ENCODE peak calls at places on chromosomes 2 and 18, in nine cellular contexts. One of them, this sample, is unnamed.

GRCh38 chr2:203823179-203823578 is 44.4 kb upstream of the CTLA4 start:
- DNase-seq in activated CD8-positive, alpha-beta memory T cell treated with anti-CD3 and anti-CD28 coated beads, Interleukin-2, amount 50 U/mL, for 4 hours: no peak
- DNase-seq in heart left ventricle: no peak
- DNase-seq in activated CD4-positive, alpha-beta T cell treated with anti-CD3 and anti-CD28 coated beads, Interleukin-2, amount 50 U/mL, for 1 hour: no peak
- DNase-seq in left lung: no peak
- DNase-seq in iris pigment epithelial cell: no peak
- DNase-seq in cardiac fibroblast: no peak
- DNase-seq in cerebellar nuclear complex: no peak
- DNase-seq in NB4: no peak
- DNase-seq in this sample: no peak

GRCh38 chr18:1302861-1303260 is 398.2 kb downstream of the ADCYAP1 start:
- DNase-seq in activated CD8-positive, alpha-beta memory T cell treated with anti-CD3 and anti-CD28 coated beads, Interleukin-2, amount 50 U/mL, for 4 hours: no peak
- DNase-seq in heart left ventricle: no peak
- DNase-seq in activated CD4-positive, alpha-beta T cell treated with anti-CD3 and anti-CD28 coated beads, Interleukin-2, amount 50 U/mL, for 1 hour: no peak
- DNase-seq in left lung: no peak
- DNase-seq in iris pigment epithelial cell: no peak
- DNase-seq in cardiac fibroblast: no peak
- DNase-seq in cerebellar nuclear complex: no peak
- DNase-seq in NB4: no peak
- DNase-seq in this sample: no peak

GRCh38 chr2:46097714-46098480 is 199.3 kb upstream of the EPAS1 start:
- DNase-seq in activated CD8-positive, alpha-beta memory T cell treated with anti-CD3 and anti-CD28 coated beads, Interleukin-2, amount 50 U/mL, for 4 hours: no peak
- DNase-seq in heart left ventricle: peak
- DNase-seq in activated CD4-positive, alpha-beta T cell treated with anti-CD3 and anti-CD28 coated beads, Interleukin-2, amount 50 U/mL, for 1 hour: no peak
- DNase-seq in left lung: no peak
- DNase-seq in iris pigment epithelial cell: peak
- DNase-seq in cardiac fibroblast: peak
- DNase-seq in cerebellar nuclear complex: no peak
- DNase-seq in NB4: no peak
- DNase-seq in this sample: peak

GRCh38 chr2:60416221-60417008 is 137.0 kb downstream of the BCL11A start:
- DNase-seq in activated CD8-positive, alpha-beta memory T cell treated with anti-CD3 and anti-CD28 coated beads, Interleukin-2, amount 50 U/mL, for 4 hours: no peak
- DNase-seq in heart left ventricle: peak
- DNase-seq in activated CD4-positive, alpha-beta T cell treated with anti-CD3 and anti-CD28 coated beads, Interleukin-2, amount 50 U/mL, for 1 hour: no peak
- DNase-seq in left lung: no peak
- DNase-seq in iris pigment epithelial cell: peak
- DNase-seq in cardiac fibroblast: peak
- DNase-seq in cerebellar nuclear complex: no peak
- DNase-seq in NB4: peak
- DNase-seq in this sample: peak

GRCh38 chr18:32478317-32478716 is 7.6 kb upstream of the GAREM1 start:
- DNase-seq in activated CD8-positive, alpha-beta memory T cell treated with anti-CD3 and anti-CD28 coated beads, Interleukin-2, amount 50 U/mL, for 4 hours: no peak
- DNase-seq in heart left ventricle: no peak
- DNase-seq in activated CD4-positive, alpha-beta T cell treated with anti-CD3 and anti-CD28 coated beads, Interleukin-2, amount 50 U/mL, for 1 hour: no peak
- DNase-seq in left lung: no peak
- DNase-seq in iris pigment epithelial cell: no peak
- DNase-seq in cardiac fibroblast: no peak
- DNase-seq in cerebellar nuclear complex: no peak
- DNase-seq in NB4: no peak
- DNase-seq in this sample: no peak

GRCh38 chr2:105600949-105601708 is 143.6 kb upstream of the NCK2 start:
- DNase-seq in activated CD8-positive, alpha-beta memory T cell treated with anti-CD3 and anti-CD28 coated beads, Interleukin-2, amount 50 U/mL, for 4 hours: no peak
- DNase-seq in heart left ventricle: no peak
- DNase-seq in activated CD4-positive, alpha-beta T cell treated with anti-CD3 and anti-CD28 coated beads, Interleukin-2, amount 50 U/mL, for 1 hour: no peak
- DNase-seq in left lung: no peak
- DNase-seq in iris pigment epithelial cell: no peak
- DNase-seq in cardiac fibroblast: peak
- DNase-seq in cerebellar nuclear complex: no peak
- DNase-seq in NB4: no peak
- DNase-seq in this sample: no peak

GRCh38 chr18:36212301-36212977 is 25.1 kb downstream of the MOCOS start:
- DNase-seq in activated CD8-positive, alpha-beta memory T cell treated with anti-CD3 and anti-CD28 coated beads, Interleukin-2, amount 50 U/mL, for 4 hours: no peak
- DNase-seq in heart left ventricle: no peak
- DNase-seq in activated CD4-positive, alpha-beta T cell treated with anti-CD3 and anti-CD28 coated beads, Interleukin-2, amount 50 U/mL, for 1 hour: no peak
- DNase-seq in left lung: no peak
- DNase-seq in iris pigment epithelial cell: peak
- DNase-seq in cardiac fibroblast: peak
- DNase-seq in cerebellar nuclear complex: no peak
- DNase-seq in NB4: no peak
- DNase-seq in this sample: no peak

GRCh38 chr2:175187378-175187777 is 5.9 kb upstream of the ATP5MC3 start:
- DNase-seq in activated CD8-positive, alpha-beta memory T cell treated with anti-CD3 and anti-CD28 coated beads, Interleukin-2, amount 50 U/mL, for 4 hours: no peak
- DNase-seq in heart left ventricle: no peak
- DNase-seq in activated CD4-positive, alpha-beta T cell treated with anti-CD3 and anti-CD28 coated beads, Interleukin-2, amount 50 U/mL, for 1 hour: no peak
- DNase-seq in left lung: no peak
- DNase-seq in iris pigment epithelial cell: peak
- DNase-seq in cardiac fibroblast: peak
- DNase-seq in cerebellar nuclear complex: no peak
- DNase-seq in NB4: peak
- DNase-seq in this sample: peak

GRCh38 chr18:67710639-67711038 is 194.1 kb upstream of the DSEL start:
- DNase-seq in activated CD8-positive, alpha-beta memory T cell treated with anti-CD3 and anti-CD28 coated beads, Interleukin-2, amount 50 U/mL, for 4 hours: no peak
- DNase-seq in heart left ventricle: no peak
- DNase-seq in activated CD4-positive, alpha-beta T cell treated with anti-CD3 and anti-CD28 coated beads, Interleukin-2, amount 50 U/mL, for 1 hour: no peak
- DNase-seq in left lung: no peak
- DNase-seq in iris pigment epithelial cell: no peak
- DNase-seq in cardiac fibroblast: no peak
- DNase-seq in cerebellar nuclear complex: no peak
- DNase-seq in NB4: peak
- DNase-seq in this sample: peak

GRCh38 chr2:134252092-134252775 is 1.6 kb upstream of the MGAT5 start:
- DNase-seq in activated CD8-positive, alpha-beta memory T cell treated with anti-CD3 and anti-CD28 coated beads, Interleukin-2, amount 50 U/mL, for 4 hours: no peak
- DNase-seq in heart left ventricle: no peak
- DNase-seq in activated CD4-positive, alpha-beta T cell treated with anti-CD3 and anti-CD28 coated beads, Interleukin-2, amount 50 U/mL, for 1 hour: no peak
- DNase-seq in left lung: no peak
- DNase-seq in iris pigment epithelial cell: no peak
- DNase-seq in cardiac fibroblast: no peak
- DNase-seq in cerebellar nuclear complex: no peak
- DNase-seq in NB4: no peak
- DNase-seq in this sample: peak

GRCh38 chr2:112182581-112183034 is 44.4 kb downstream of the FBLN7 start:
- DNase-seq in activated CD8-positive, alpha-beta memory T cell treated with anti-CD3 and anti-CD28 coated beads, Interleukin-2, amount 50 U/mL, for 4 hours: no peak
- DNase-seq in heart left ventricle: no peak
- DNase-seq in activated CD4-positive, alpha-beta T cell treated with anti-CD3 and anti-CD28 coated beads, Interleukin-2, amount 50 U/mL, for 1 hour: peak
- DNase-seq in left lung: no peak
- DNase-seq in iris pigment epithelial cell: no peak
- DNase-seq in cardiac fibroblast: no peak
- DNase-seq in cerebellar nuclear complex: no peak
- DNase-seq in NB4: no peak
- DNase-seq in this sample: no peak

GRCh38 chr2:146123256-146123655 is 1603.3 kb upstream of the ZEB2 start:
- DNase-seq in activated CD8-positive, alpha-beta memory T cell treated with anti-CD3 and anti-CD28 coated beads, Interleukin-2, amount 50 U/mL, for 4 hours: no peak
- DNase-seq in heart left ventricle: no peak
- DNase-seq in activated CD4-positive, alpha-beta T cell treated with anti-CD3 and anti-CD28 coated beads, Interleukin-2, amount 50 U/mL, for 1 hour: no peak
- DNase-seq in left lung: no peak
- DNase-seq in iris pigment epithelial cell: peak
- DNase-seq in cardiac fibroblast: no peak
- DNase-seq in cerebellar nuclear complex: no peak
- DNase-seq in NB4: no peak
- DNase-seq in this sample: no peak

GRCh38 chr2:220789961-220790360 is 782.1 kb downstream of the EPHA4 start:
- DNase-seq in activated CD8-positive, alpha-beta memory T cell treated with anti-CD3 and anti-CD28 coated beads, Interleukin-2, amount 50 U/mL, for 4 hours: no peak
- DNase-seq in heart left ventricle: no peak
- DNase-seq in activated CD4-positive, alpha-beta T cell treated with anti-CD3 and anti-CD28 coated beads, Interleukin-2, amount 50 U/mL, for 1 hour: no peak
- DNase-seq in left lung: no peak
- DNase-seq in iris pigment epithelial cell: peak
- DNase-seq in cardiac fibroblast: peak
- DNase-seq in cerebellar nuclear complex: no peak
- DNase-seq in NB4: no peak
- DNase-seq in this sample: no peak

GRCh38 chr2:16635796-16636699 is 29.6 kb downstream of the CYRIA start:
- DNase-seq in activated CD8-positive, alpha-beta memory T cell treated with anti-CD3 and anti-CD28 coated beads, Interleukin-2, amount 50 U/mL, for 4 hours: no peak
- DNase-seq in heart left ventricle: no peak
- DNase-seq in activated CD4-positive, alpha-beta T cell treated with anti-CD3 and anti-CD28 coated beads, Interleukin-2, amount 50 U/mL, for 1 hour: no peak
- DNase-seq in left lung: no peak
- DNase-seq in iris pigment epithelial cell: peak
- DNase-seq in cardiac fibroblast: no peak
- DNase-seq in cerebellar nuclear complex: no peak
- DNase-seq in NB4: peak
- DNase-seq in this sample: peak

GRCh38 chr2:10417551-10418335 is 30.4 kb downstream of the ODC1 start:
- DNase-seq in activated CD8-positive, alpha-beta memory T cell treated with anti-CD3 and anti-CD28 coated beads, Interleukin-2, amount 50 U/mL, for 4 hours: no peak
- DNase-seq in heart left ventricle: no peak
- DNase-seq in activated CD4-positive, alpha-beta T cell treated with anti-CD3 and anti-CD28 coated beads, Interleukin-2, amount 50 U/mL, for 1 hour: no peak
- DNase-seq in left lung: no peak
- DNase-seq in iris pigment epithelial cell: no peak
- DNase-seq in cardiac fibroblast: no peak
- DNase-seq in cerebellar nuclear complex: no peak
- DNase-seq in NB4: no peak
- DNase-seq in this sample: peak

GRCh38 chr2:40367652-40368051 is 84.2 kb downstream of the SLC8A1 start:
- DNase-seq in activated CD8-positive, alpha-beta memory T cell treated with anti-CD3 and anti-CD28 coated beads, Interleukin-2, amount 50 U/mL, for 4 hours: no peak
- DNase-seq in heart left ventricle: no peak
- DNase-seq in activated CD4-positive, alpha-beta T cell treated with anti-CD3 and anti-CD28 coated beads, Interleukin-2, amount 50 U/mL, for 1 hour: no peak
- DNase-seq in left lung: no peak
- DNase-seq in iris pigment epithelial cell: peak
- DNase-seq in cardiac fibroblast: peak
- DNase-seq in cerebellar nuclear complex: no peak
- DNase-seq in NB4: no peak
- DNase-seq in this sample: peak

GRCh38 chr2:84919885-84920580 is 14.6 kb downstream of the TMSB10 start:
- DNase-seq in activated CD8-positive, alpha-beta memory T cell treated with anti-CD3 and anti-CD28 coated beads, Interleukin-2, amount 50 U/mL, for 4 hours: peak
- DNase-seq in heart left ventricle: no peak
- DNase-seq in activated CD4-positive, alpha-beta T cell treated with anti-CD3 and anti-CD28 coated beads, Interleukin-2, amount 50 U/mL, for 1 hour: no peak
- DNase-seq in left lung: no peak
- DNase-seq in iris pigment epithelial cell: peak
- DNase-seq in cardiac fibroblast: peak
- DNase-seq in cerebellar nuclear complex: no peak
- DNase-seq in NB4: peak
- DNase-seq in this sample: peak

GRCh38 chr2:54787270-54787669 is 63.8 kb downstream of the EML6 start:
- DNase-seq in activated CD8-positive, alpha-beta memory T cell treated with anti-CD3 and anti-CD28 coated beads, Interleukin-2, amount 50 U/mL, for 4 hours: no peak
- DNase-seq in heart left ventricle: no peak
- DNase-seq in activated CD4-positive, alpha-beta T cell treated with anti-CD3 and anti-CD28 coated beads, Interleukin-2, amount 50 U/mL, for 1 hour: no peak
- DNase-seq in left lung: no peak
- DNase-seq in iris pigment epithelial cell: no peak
- DNase-seq in cardiac fibroblast: no peak
- DNase-seq in cerebellar nuclear complex: no peak
- DNase-seq in NB4: no peak
- DNase-seq in this sample: no peak

GRCh38 chr2:237614151-237614720 is 13.2 kb upstream of the LRRFIP1 start:
- DNase-seq in activated CD8-positive, alpha-beta memory T cell treated with anti-CD3 and anti-CD28 coated beads, Interleukin-2, amount 50 U/mL, for 4 hours: no peak
- DNase-seq in heart left ventricle: no peak
- DNase-seq in activated CD4-positive, alpha-beta T cell treated with anti-CD3 and anti-CD28 coated beads, Interleukin-2, amount 50 U/mL, for 1 hour: no peak
- DNase-seq in left lung: no peak
- DNase-seq in iris pigment epithelial cell: peak
- DNase-seq in cardiac fibroblast: peak
- DNase-seq in cerebellar nuclear complex: no peak
- DNase-seq in NB4: peak
- DNase-seq in this sample: peak

GRCh38 chr2:223041527-223042109 is 10.4 kb upstream of the KCNE4 start:
- DNase-seq in activated CD8-positive, alpha-beta memory T cell treated with anti-CD3 and anti-CD28 coated beads, Interleukin-2, amount 50 U/mL, for 4 hours: no peak
- DNase-seq in heart left ventricle: peak
- DNase-seq in activated CD4-positive, alpha-beta T cell treated with anti-CD3 and anti-CD28 coated beads, Interleukin-2, amount 50 U/mL, for 1 hour: no peak
- DNase-seq in left lung: peak
- DNase-seq in iris pigment epithelial cell: peak
- DNase-seq in cardiac fibroblast: peak
- DNase-seq in cerebellar nuclear complex: no peak
- DNase-seq in NB4: peak
- DNase-seq in this sample: peak

GRCh38 chr18:74895686-74896085 is 298.0 kb downstream of the ZNF407 start:
- DNase-seq in activated CD8-positive, alpha-beta memory T cell treated with anti-CD3 and anti-CD28 coated beads, Interleukin-2, amount 50 U/mL, for 4 hours: no peak
- DNase-seq in heart left ventricle: no peak
- DNase-seq in activated CD4-positive, alpha-beta T cell treated with anti-CD3 and anti-CD28 coated beads, Interleukin-2, amount 50 U/mL, for 1 hour: no peak
- DNase-seq in left lung: no peak
- DNase-seq in iris pigment epithelial cell: peak
- DNase-seq in cardiac fibroblast: peak
- DNase-seq in cerebellar nuclear complex: no peak
- DNase-seq in NB4: no peak
- DNase-seq in this sample: peak

GRCh38 chr2:50953021-50953420 is 78.9 kb downstream of the NRXN1 start:
- DNase-seq in activated CD8-positive, alpha-beta memory T cell treated with anti-CD3 and anti-CD28 coated beads, Interleukin-2, amount 50 U/mL, for 4 hours: no peak
- DNase-seq in heart left ventricle: no peak
- DNase-seq in activated CD4-positive, alpha-beta T cell treated with anti-CD3 and anti-CD28 coated beads, Interleukin-2, amount 50 U/mL, for 1 hour: no peak
- DNase-seq in left lung: no peak
- DNase-seq in iris pigment epithelial cell: peak
- DNase-seq in cardiac fibroblast: peak
- DNase-seq in cerebellar nuclear complex: no peak
- DNase-seq in NB4: peak
- DNase-seq in this sample: peak

GRCh38 chr2:29703336-29703735 is 218.1 kb downstream of the ALK start:
- DNase-seq in activated CD8-positive, alpha-beta memory T cell treated with anti-CD3 and anti-CD28 coated beads, Interleukin-2, amount 50 U/mL, for 4 hours: no peak
- DNase-seq in heart left ventricle: no peak
- DNase-seq in activated CD4-positive, alpha-beta T cell treated with anti-CD3 and anti-CD28 coated beads, Interleukin-2, amount 50 U/mL, for 1 hour: no peak
- DNase-seq in left lung: no peak
- DNase-seq in iris pigment epithelial cell: no peak
- DNase-seq in cardiac fibroblast: no peak
- DNase-seq in cerebellar nuclear complex: no peak
- DNase-seq in NB4: no peak
- DNase-seq in this sample: peak

GRCh38 chr2:203650860-203651613 is 55.4 kb upstream of the CD28 start:
- DNase-seq in activated CD8-positive, alpha-beta memory T cell treated with anti-CD3 and anti-CD28 coated beads, Interleukin-2, amount 50 U/mL, for 4 hours: no peak
- DNase-seq in heart left ventricle: no peak
- DNase-seq in activated CD4-positive, alpha-beta T cell treated with anti-CD3 and anti-CD28 coated beads, Interleukin-2, amount 50 U/mL, for 1 hour: no peak
- DNase-seq in left lung: no peak
- DNase-seq in iris pigment epithelial cell: peak
- DNase-seq in cardiac fibroblast: peak
- DNase-seq in cerebellar nuclear complex: no peak
- DNase-seq in NB4: peak
- DNase-seq in this sample: peak

GRCh38 chr2:218781691-218782528 is at the start of gene CYP27A1:
- DNase-seq in activated CD8-positive, alpha-beta memory T cell treated with anti-CD3 and anti-CD28 coated beads, Interleukin-2, amount 50 U/mL, for 4 hours: no peak
- DNase-seq in heart left ventricle: peak
- DNase-seq in activated CD4-positive, alpha-beta T cell treated with anti-CD3 and anti-CD28 coated beads, Interleukin-2, amount 50 U/mL, for 1 hour: no peak
- DNase-seq in left lung: peak
- DNase-seq in iris pigment epithelial cell: peak
- DNase-seq in cardiac fibroblast: peak
- DNase-seq in cerebellar nuclear complex: no peak
- DNase-seq in NB4: no peak
- DNase-seq in this sample: peak

GRCh38 chr2:124163825-124164224 is 138.7 kb downstream of the CNTNAP5 start:
- DNase-seq in activated CD8-positive, alpha-beta memory T cell treated with anti-CD3 and anti-CD28 coated beads, Interleukin-2, amount 50 U/mL, for 4 hours: no peak
- DNase-seq in heart left ventricle: no peak
- DNase-seq in activated CD4-positive, alpha-beta T cell treated with anti-CD3 and anti-CD28 coated beads, Interleukin-2, amount 50 U/mL, for 1 hour: no peak
- DNase-seq in left lung: no peak
- DNase-seq in iris pigment epithelial cell: no peak
- DNase-seq in cardiac fibroblast: peak
- DNase-seq in cerebellar nuclear complex: no peak
- DNase-seq in NB4: no peak
- DNase-seq in this sample: no peak

GRCh38 chr2:142415461-142415860 is 284.6 kb upstream of the LRP1B start:
- DNase-seq in activated CD8-positive, alpha-beta memory T cell treated with anti-CD3 and anti-CD28 coated beads, Interleukin-2, amount 50 U/mL, for 4 hours: no peak
- DNase-seq in heart left ventricle: no peak
- DNase-seq in activated CD4-positive, alpha-beta T cell treated with anti-CD3 and anti-CD28 coated beads, Interleukin-2, amount 50 U/mL, for 1 hour: no peak
- DNase-seq in left lung: no peak
- DNase-seq in iris pigment epithelial cell: no peak
- DNase-seq in cardiac fibroblast: no peak
- DNase-seq in cerebellar nuclear complex: no peak
- DNase-seq in NB4: no peak
- DNase-seq in this sample: no peak

GRCh38 chr2:26633993-26634392 is 7.2 kb downstream of the CIB4 start:
- DNase-seq in activated CD8-positive, alpha-beta memory T cell treated with anti-CD3 and anti-CD28 coated beads, Interleukin-2, amount 50 U/mL, for 4 hours: no peak
- DNase-seq in heart left ventricle: no peak
- DNase-seq in activated CD4-positive, alpha-beta T cell treated with anti-CD3 and anti-CD28 coated beads, Interleukin-2, amount 50 U/mL, for 1 hour: no peak
- DNase-seq in left lung: no peak
- DNase-seq in iris pigment epithelial cell: no peak
- DNase-seq in cardiac fibroblast: no peak
- DNase-seq in cerebellar nuclear complex: no peak
- DNase-seq in NB4: no peak
- DNase-seq in this sample: no peak

GRCh38 chr2:128585706-128586105 is 267.0 kb upstream of the HS6ST1 start:
- DNase-seq in activated CD8-positive, alpha-beta memory T cell treated with anti-CD3 and anti-CD28 coated beads, Interleukin-2, amount 50 U/mL, for 4 hours: no peak
- DNase-seq in heart left ventricle: no peak
- DNase-seq in activated CD4-positive, alpha-beta T cell treated with anti-CD3 and anti-CD28 coated beads, Interleukin-2, amount 50 U/mL, for 1 hour: no peak
- DNase-seq in left lung: no peak
- DNase-seq in iris pigment epithelial cell: peak
- DNase-seq in cardiac fibroblast: peak
- DNase-seq in cerebellar nuclear complex: no peak
- DNase-seq in NB4: no peak
- DNase-seq in this sample: peak

GRCh38 chr2:213733893-213734292 is 449.6 kb downstream of the SPAG16 start:
- DNase-seq in activated CD8-positive, alpha-beta memory T cell treated with anti-CD3 and anti-CD28 coated beads, Interleukin-2, amount 50 U/mL, for 4 hours: no peak
- DNase-seq in heart left ventricle: no peak
- DNase-seq in activated CD4-positive, alpha-beta T cell treated with anti-CD3 and anti-CD28 coated beads, Interleukin-2, amount 50 U/mL, for 1 hour: no peak
- DNase-seq in left lung: no peak
- DNase-seq in iris pigment epithelial cell: no peak
- DNase-seq in cardiac fibroblast: no peak
- DNase-seq in cerebellar nuclear complex: no peak
- DNase-seq in NB4: no peak
- DNase-seq in this sample: no peak

GRCh38 chr2:238425979-238426567 is 654 bp upstream of the ASB1 start:
- DNase-seq in activated CD8-positive, alpha-beta memory T cell treated with anti-CD3 and anti-CD28 coated beads, Interleukin-2, amount 50 U/mL, for 4 hours: no peak
- DNase-seq in heart left ventricle: no peak
- DNase-seq in activated CD4-positive, alpha-beta T cell treated with anti-CD3 and anti-CD28 coated beads, Interleukin-2, amount 50 U/mL, for 1 hour: no peak
- DNase-seq in left lung: peak
- DNase-seq in iris pigment epithelial cell: peak
- DNase-seq in cardiac fibroblast: peak
- DNase-seq in cerebellar nuclear complex: no peak
- DNase-seq in NB4: peak
- DNase-seq in this sample: peak